ENCODE peak calls at places on chromosomes 1 and 21, in five cellular contexts. One of them, this sample, is unnamed.

GRCh38 chr1:228527596-228527995 is 40.4 kb downstream of the RNF187 start:
- DNase-seq in GM12878: no peak
- DNase-seq in NT2/D1: no peak
- DNase-seq in H1: no peak
- DNase-seq in HepG2: no peak
- DNase-seq in this sample: no peak

GRCh38 chr1:72284398-72285073 is 2.2 kb upstream of the NEGR1 start:
- DNase-seq in GM12878: no peak
- DNase-seq in NT2/D1: peak; percentile 59
- DNase-seq in H1: peak; percentile 58
- DNase-seq in HepG2: peak; percentile 13
- DNase-seq in this sample: peak; percentile 55

GRCh38 chr1:110606784-110607662 is 865 bp upstream of the KCNA2 start:
- DNase-seq in GM12878: no peak
- DNase-seq in NT2/D1: no peak
- DNase-seq in H1: peak; percentile 63
- DNase-seq in HepG2: no peak
- DNase-seq in this sample: peak; percentile 61

GRCh38 chr1:235279627-235280194 is 48.3 kb downstream of the ARID4B start:
- DNase-seq in GM12878: no peak
- DNase-seq in NT2/D1: no peak
- DNase-seq in H1: no peak
- DNase-seq in HepG2: no peak
- DNase-seq in this sample: no peak

GRCh38 chr1:64231153-64231552 is 27.7 kb downstream of the UBE2U start:
- DNase-seq in GM12878: no peak
- DNase-seq in NT2/D1: no peak
- DNase-seq in H1: no peak
- DNase-seq in HepG2: peak; percentile 59
- DNase-seq in this sample: no peak

GRCh38 chr1:63920154-63921117 is 146.6 kb downstream of the ROR1 start:
- DNase-seq in GM12878: no peak
- DNase-seq in NT2/D1: no peak
- DNase-seq in H1: no peak
- DNase-seq in HepG2: no peak
- DNase-seq in this sample: no peak

GRCh38 chr21:31318971-31319370 is 25.1 kb downstream of the TIAM1 start:
- DNase-seq in GM12878: no peak
- DNase-seq in NT2/D1: no peak
- DNase-seq in H1: no peak
- DNase-seq in HepG2: no peak
- DNase-seq in this sample: no peak

GRCh38 chr1:223425550-223425949 is 32.3 kb downstream of the CCDC185 start:
- DNase-seq in GM12878: no peak
- DNase-seq in NT2/D1: no peak
- DNase-seq in H1: no peak
- DNase-seq in HepG2: no peak
- DNase-seq in this sample: no peak

GRCh38 chr1:3485016-3485415 is 30.6 kb downstream of the ARHGEF16 start:
- DNase-seq in GM12878: no peak
- DNase-seq in NT2/D1: no peak
- DNase-seq in H1: no peak
- DNase-seq in HepG2: no peak
- DNase-seq in this sample: no peak

GRCh38 chr1:94063379-94063778 is 57.6 kb downstream of the ABCA4 start:
- DNase-seq in GM12878: no peak
- DNase-seq in NT2/D1: no peak
- DNase-seq in H1: no peak
- DNase-seq in HepG2: peak; percentile 76
- DNase-seq in this sample: peak; percentile 43

GRCh38 chr1:228765543-228765942 is 30.3 kb downstream of the RHOU start:
- DNase-seq in GM12878: no peak
- DNase-seq in NT2/D1: no peak
- DNase-seq in H1: no peak
- DNase-seq in HepG2: no peak
- DNase-seq in this sample: no peak

GRCh38 chr1:220124542-220124941 is 30.6 kb downstream of the IARS2 start:
- DNase-seq in GM12878: no peak
- DNase-seq in NT2/D1: no peak
- DNase-seq in H1: no peak
- DNase-seq in HepG2: no peak
- DNase-seq in this sample: no peak

GRCh38 chr1:4752059-4752458 is 97.7 kb downstream of the AJAP1 start:
- DNase-seq in GM12878: no peak
- DNase-seq in NT2/D1: no peak
- DNase-seq in H1: no peak
- DNase-seq in HepG2: no peak
- DNase-seq in this sample: no peak

GRCh38 chr1:43934279-43934985 is 831 bp downstream of the ARTN start:
- DNase-seq in GM12878: no peak
- DNase-seq in NT2/D1: peak; percentile 91
- DNase-seq in H1: peak; percentile 94
- DNase-seq in HepG2: peak; percentile 65
- DNase-seq in this sample: peak; percentile 75

GRCh38 chr1:110856410-110856809 is 16.5 kb upstream of the CD53 start:
- DNase-seq in GM12878: no peak
- DNase-seq in NT2/D1: no peak
- DNase-seq in H1: no peak
- DNase-seq in HepG2: no peak
- DNase-seq in this sample: no peak

GRCh38 chr1:56105397-56105796 is 474.0 kb downstream of the PLPP3 start:
- DNase-seq in GM12878: no peak
- DNase-seq in NT2/D1: no peak
- DNase-seq in H1: no peak
- DNase-seq in HepG2: no peak
- DNase-seq in this sample: no peak

GRCh38 chr1:63322944-63323865 is 838 bp downstream of the FOXD3 start:
- DNase-seq in GM12878: no peak
- DNase-seq in NT2/D1: no peak
- DNase-seq in H1: peak; percentile 82
- DNase-seq in HepG2: no peak
- DNase-seq in this sample: peak; percentile 67

GRCh38 chr21:28875078-28875477 is 117.6 kb downstream of the LTN1 start:
- DNase-seq in GM12878: no peak
- DNase-seq in NT2/D1: no peak
- DNase-seq in H1: no peak
- DNase-seq in HepG2: no peak
- DNase-seq in this sample: no peak

GRCh38 chr1:98288494-98288893 is 367.7 kb upstream of the DPYD start:
- DNase-seq in GM12878: no peak
- DNase-seq in NT2/D1: no peak
- DNase-seq in H1: no peak
- DNase-seq in HepG2: no peak
- DNase-seq in this sample: no peak

GRCh38 chr21:31724552-31724951 is 7.4 kb downstream of the SCAF4 start:
- DNase-seq in GM12878: no peak
- DNase-seq in NT2/D1: no peak
- DNase-seq in H1: no peak
- DNase-seq in HepG2: no peak
- DNase-seq in this sample: no peak

GRCh38 chr21:25561668-25562641 is 45.3 kb downstream of the MRPL39 start:
- DNase-seq in GM12878: peak; percentile 66
- DNase-seq in NT2/D1: no peak
- DNase-seq in H1: peak; percentile 79
- DNase-seq in HepG2: no peak
- DNase-seq in this sample: no peak

GRCh38 chr1:167899253-167899681 is 14.7 kb downstream of the ADCY10 start:
- DNase-seq in GM12878: peak; percentile 55
- DNase-seq in NT2/D1: no peak
- DNase-seq in H1: no peak
- DNase-seq in HepG2: no peak
- DNase-seq in this sample: no peak

GRCh38 chr1:239816090-239816812 is 275.4 kb upstream of the FMN2 start:
- DNase-seq in GM12878: no peak
- DNase-seq in NT2/D1: peak; percentile 85
- DNase-seq in H1: no peak
- DNase-seq in HepG2: peak; percentile 23
- DNase-seq in this sample: no peak

GRCh38 chr1:243268751-243269460 is 13.1 kb downstream of the SDCCAG8 start:
- DNase-seq in GM12878: no peak
- DNase-seq in NT2/D1: no peak
- DNase-seq in H1: no peak
- DNase-seq in HepG2: no peak
- DNase-seq in this sample: no peak

GRCh38 chr1:6260961-6261614 is at the start of gene GPR153:
- DNase-seq in GM12878: no peak
- DNase-seq in NT2/D1: no peak
- DNase-seq in H1: peak; percentile 73
- DNase-seq in HepG2: no peak
- DNase-seq in this sample: peak; percentile 71

GRCh38 chr21:38956791-38957571 is 151.3 kb downstream of the ETS2 start:
- DNase-seq in GM12878: no peak
- DNase-seq in NT2/D1: no peak
- DNase-seq in H1: no peak
- DNase-seq in HepG2: no peak
- DNase-seq in this sample: no peak

GRCh38 chr1:82755671-82756070 is 954.9 kb downstream of the ADGRL2 start:
- DNase-seq in GM12878: no peak
- DNase-seq in NT2/D1: no peak
- DNase-seq in H1: no peak
- DNase-seq in HepG2: no peak
- DNase-seq in this sample: no peak

GRCh38 chr1:155081472-155082300 is 3.0 kb downstream of the EFNA3 start:
- DNase-seq in GM12878: no peak
- DNase-seq in NT2/D1: no peak
- DNase-seq in H1: peak; percentile 71
- DNase-seq in HepG2: no peak
- DNase-seq in this sample: no peak

DNA sequence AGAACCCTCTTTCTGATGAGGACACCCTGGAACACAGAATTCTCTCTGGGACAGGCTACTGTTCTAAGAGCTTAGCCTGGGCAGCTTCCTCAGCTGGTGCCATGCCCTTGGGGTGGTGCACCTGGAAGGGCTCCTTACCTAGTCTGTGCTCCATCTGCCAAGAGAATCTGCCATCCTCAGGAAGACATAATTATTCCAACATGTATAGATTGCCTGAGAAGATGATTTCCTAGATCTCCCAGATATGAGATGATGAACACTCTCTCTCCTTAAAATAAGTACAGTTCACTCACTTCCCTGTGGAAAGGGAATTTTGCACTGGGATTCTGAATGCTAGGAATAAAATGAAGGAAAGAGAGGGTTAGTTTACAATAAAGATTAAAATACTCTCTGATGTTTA is 87.6 kb downstream of the NENF start:
- DNase-seq in GM12878: no peak
- DNase-seq in NT2/D1: no peak
- DNase-seq in H1: no peak
- DNase-seq in HepG2: no peak
- DNase-seq in this sample: no peak
- TF ChIP-seq SUZ12 in GM12878: no peak
- TF ChIP-seq SUZ12 in NT2/D1: no peak
- TF ChIP-seq SUZ12 in H1: no peak
- TF ChIP-seq SUZ12 in HepG2: no peak
- TF ChIP-seq SUZ12 in this sample: no peak

GRCh38 chr1:25116832-25117231 is 115.5 kb downstream of the SYF2 start:
- DNase-seq in GM12878: no peak
- DNase-seq in NT2/D1: no peak
- DNase-seq in H1: no peak
- DNase-seq in HepG2: no peak
- DNase-seq in this sample: no peak

GRCh38 chr1:25120286-25120685 is 112.0 kb downstream of the SYF2 start:
- DNase-seq in GM12878: no peak
- DNase-seq in NT2/D1: no peak
- DNase-seq in H1: no peak
- DNase-seq in HepG2: no peak
- DNase-seq in this sample: no peak

GRCh38 chr1:25122747-25123146 is 109.6 kb downstream of the SYF2 start:
- DNase-seq in GM12878: no peak
- DNase-seq in NT2/D1: no peak
- DNase-seq in H1: no peak
- DNase-seq in HepG2: peak; percentile 19
- DNase-seq in this sample: no peak

GRCh38 chr1:25117233-25117823 is 115.0 kb downstream of the SYF2 start:
- DNase-seq in GM12878: no peak
- DNase-seq in NT2/D1: peak; percentile 55
- DNase-seq in H1: peak; percentile 77
- DNase-seq in HepG2: peak; percentile 60
- DNase-seq in this sample: peak; percentile 42

GRCh38 chr1:25118554-25118953 is 113.7 kb downstream of the SYF2 start:
- DNase-seq in GM12878: no peak
- DNase-seq in NT2/D1: no peak
- DNase-seq in H1: no peak
- DNase-seq in HepG2: no peak
- DNase-seq in this sample: no peak
- TF ChIP-seq SUZ12 in GM12878: no peak
- TF ChIP-seq SUZ12 in NT2/D1: no peak
- TF ChIP-seq SUZ12 in H1: no peak
- TF ChIP-seq SUZ12 in HepG2: no peak
- TF ChIP-seq SUZ12 in this sample: no peak

DNA sequence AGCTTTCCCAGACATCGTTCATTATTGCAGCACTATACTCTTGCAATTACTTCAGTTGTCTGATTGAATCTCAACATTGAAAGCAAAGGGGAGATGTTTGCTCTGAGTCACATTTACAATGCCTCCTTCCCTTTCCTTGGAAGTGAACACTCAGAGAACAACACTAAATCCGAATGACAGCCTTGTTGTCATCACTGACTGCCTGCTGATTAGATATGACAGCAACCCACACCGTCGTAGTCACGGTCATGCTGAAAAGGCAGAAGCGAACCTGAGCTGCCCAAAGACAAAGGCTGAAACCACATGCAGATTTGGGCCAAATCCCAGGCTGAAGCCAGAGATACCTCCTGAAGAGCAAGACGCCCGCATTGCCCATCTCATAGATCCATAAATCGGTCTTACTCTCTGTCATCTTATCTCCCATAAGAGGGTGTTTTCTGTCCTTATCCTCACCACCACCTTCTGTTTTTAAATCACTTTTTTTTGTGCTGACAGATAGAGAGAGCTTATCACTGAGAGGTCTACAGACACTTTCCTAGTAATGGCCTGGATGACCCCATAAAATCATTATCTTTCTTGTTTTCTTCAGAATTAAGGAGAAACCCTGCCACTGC is 47.5 kb downstream of the TMCO4 start:
- DNase-seq in GM12878: no peak
- DNase-seq in NT2/D1: no peak
- DNase-seq in H1: no peak
- DNase-seq in HepG2: no peak
- DNase-seq in this sample: no peak
- TF ChIP-seq SUZ12 in GM12878: no peak
- TF ChIP-seq SUZ12 in NT2/D1: no peak
- TF ChIP-seq SUZ12 in H1: no peak
- TF ChIP-seq SUZ12 in HepG2: no peak
- TF ChIP-seq SUZ12 in this sample: no peak

GRCh38 chr1:16296643-16297042 is 55.6 kb downstream of the FBXO42 start:
- DNase-seq in GM12878: no peak
- DNase-seq in NT2/D1: no peak
- DNase-seq in H1: no peak
- DNase-seq in HepG2: no peak
- DNase-seq in this sample: no peak

GRCh38 chr1:16289959-16290358 is 53.0 kb upstream of the CPLANE2 start:
- DNase-seq in GM12878: no peak
- DNase-seq in NT2/D1: no peak
- DNase-seq in H1: no peak
- DNase-seq in HepG2: no peak
- DNase-seq in this sample: no peak

GRCh38 chr1:16292739-16293138 is 55.8 kb upstream of the CPLANE2 start:
- DNase-seq in GM12878: no peak
- DNase-seq in NT2/D1: no peak
- DNase-seq in H1: no peak
- DNase-seq in HepG2: no peak
- DNase-seq in this sample: no peak

GRCh38 chr1:16294219-16295212 is 57.5 kb upstream of the CPLANE2 start:
- DNase-seq in GM12878: no peak
- DNase-seq in NT2/D1: no peak
- DNase-seq in H1: no peak
- DNase-seq in HepG2: no peak
- DNase-seq in this sample: no peak

GRCh38 chr1:16293568-16293967 is 56.6 kb upstream of the CPLANE2 start:
- DNase-seq in GM12878: no peak
- DNase-seq in NT2/D1: no peak
- DNase-seq in H1: no peak
- DNase-seq in HepG2: no peak
- DNase-seq in this sample: no peak
- TF ChIP-seq SUZ12 in GM12878: no peak
- TF ChIP-seq SUZ12 in NT2/D1: no peak
- TF ChIP-seq SUZ12 in H1: no peak
- TF ChIP-seq SUZ12 in HepG2: no peak
- TF ChIP-seq SUZ12 in this sample: no peak

This sample was measured in HEK293T.